ENCODE peak calls at places on chromosomes 2 and 18, in seven cellular contexts. G, D, M, Q, B, Y and T are unnamed samples.

GRCh38 chr2:60589093-60589492 is 35.6 kb upstream of the BCL11A start:
- DNase-seq in G (no peak), D (no peak), M (no peak), Q (no peak), B (no peak), Y (no peak), T (no peak)

GRCh38 chr2:107112561-107112960 is 226.6 kb upstream of the ST6GAL2 start:
- DNase-seq in G (no peak), D (no peak), M (no peak), Q (no peak), B (no peak), Y (no peak), T (no peak)

GRCh38 chr18:3910507-3910906 is 460.5 kb downstream of the TGIF1 start:
- DNase-seq in G (no peak), D (no peak), M (no peak), Q (peak), B (no peak), Y (no peak), T (no peak)

GRCh38 chr2:172693037-172693436 is 42.6 kb upstream of the RAPGEF4 start:
- DNase-seq in G (peak), D (peak), M (peak), Q (peak), B (no peak), Y (peak), T (peak)

GRCh38 chr18:35477497-35477896 is 20.3 kb downstream of the INO80C start:
- DNase-seq in G (no peak), D (no peak), M (no peak), Q (no peak), B (no peak), Y (no peak), T (no peak)

GRCh38 chr2:236281423-236281822 is 17.2 kb upstream of the ASB18 start:
- DNase-seq in G (no peak), D (no peak), M (no peak), Q (no peak), B (no peak), Y (no peak), T (no peak)

GRCh38 chr18:55489742-55490055 is 98.3 kb downstream of the TCF4 start:
- DNase-seq in G (no peak), D (no peak), M (no peak), Q (peak), B (no peak), Y (no peak), T (no peak)

GRCh38 chr2:147649288-147649687 is 195.5 kb upstream of the ACVR2A start:
- DNase-seq in G (no peak), D (no peak), M (no peak), Q (no peak), B (no peak), Y (no peak), T (no peak)

GRCh38 chr2:3008551-3009498 is 368.8 kb downstream of the EIPR1 start:
- DNase-seq in G (no peak), D (no peak), M (no peak), Q (no peak), B (no peak), Y (no peak), T (no peak)

GRCh38 chr18:2571200-2572143 is at the start of the genes METTL4 and NDC80:
- DNase-seq in G (peak), D (peak), M (peak), Q (peak), B (peak), Y (peak), T (peak)

DNA sequence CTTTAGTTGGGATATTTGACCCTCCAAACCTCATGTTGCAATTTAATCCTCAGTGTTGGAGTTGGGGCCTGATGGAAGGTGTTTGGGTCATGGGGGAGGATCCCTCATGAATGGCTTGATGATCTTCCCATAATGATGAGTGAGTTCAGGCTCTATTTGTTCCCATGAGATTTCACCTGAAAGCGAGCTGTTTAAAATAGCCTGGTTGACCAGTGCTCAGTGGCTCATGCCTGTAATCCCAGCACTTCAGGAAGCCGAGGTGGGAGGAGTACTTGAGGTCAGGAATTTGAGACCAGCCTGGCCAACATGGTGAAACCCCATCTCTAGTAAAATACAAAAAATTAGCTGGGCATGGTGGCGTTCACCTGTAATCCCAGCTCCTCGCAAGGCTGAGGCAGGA is 14.9 kb upstream of the PSME4 start:
- DNase-seq in G (no peak), D (no peak), M (no peak), Q (no peak), B (no peak), Y (no peak), T (no peak)
- TF ChIP-seq CTCF in G (no peak), D (no peak), M (no peak), Q (no peak), B (no peak), Y (no peak), T (no peak)

DNA sequence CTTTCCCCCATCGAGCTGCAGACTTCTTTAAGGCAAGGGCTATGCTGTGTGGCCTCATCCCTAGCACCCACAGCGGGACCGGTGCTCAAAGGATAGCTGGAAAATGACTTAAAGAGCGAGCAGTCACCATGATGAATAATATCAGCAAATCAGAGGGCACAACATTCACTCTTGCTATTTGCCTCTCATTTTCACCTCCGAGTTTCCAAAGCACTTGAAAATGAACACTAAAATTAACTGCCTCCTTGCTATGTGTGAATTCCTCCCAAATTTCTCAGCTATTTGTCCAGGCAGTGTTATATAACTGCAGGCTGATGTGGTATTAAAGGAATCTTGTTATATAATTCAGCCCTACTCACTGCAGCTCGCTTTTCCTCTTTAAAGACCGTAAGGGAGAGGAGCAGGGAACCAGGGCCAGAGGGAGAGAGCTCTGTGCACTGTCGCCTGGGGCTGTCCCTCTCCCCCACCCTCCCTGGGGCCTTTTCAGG is 1.5 kb downstream of the CYS1 start:
- DNase-seq in G (no peak), D (no peak), M (no peak), Q (no peak), B (no peak), Y (peak), T (no peak)
- H3K4me3 ChIP-seq in G (peak), D (peak), M (peak), Q (no peak), B (peak), Y (peak), T (peak)

DNA sequence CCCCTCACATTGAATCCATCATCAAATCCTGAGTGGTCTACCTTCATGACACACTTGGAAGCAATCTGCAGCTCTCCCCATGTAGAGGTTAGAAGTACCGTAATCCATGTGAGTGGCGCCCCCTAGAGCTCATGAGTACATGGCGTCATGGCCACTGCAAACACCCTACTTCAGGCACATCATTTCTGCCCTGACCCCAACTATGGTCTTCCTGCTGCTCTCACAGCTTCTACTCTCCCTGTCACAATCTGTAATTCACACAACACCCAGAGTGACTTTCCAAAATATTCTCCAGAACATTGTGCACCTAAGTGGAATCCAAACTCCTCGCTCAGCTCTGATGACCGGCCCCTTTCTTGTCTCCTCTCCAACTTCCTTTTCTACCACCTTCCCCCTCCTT is 141.9 kb downstream of the ANKRD44 start:
- DNase-seq in G (peak), D (peak), M (peak), Q (peak), B (no peak), Y (peak), T (peak)
- TF ChIP-seq CTCF in G (peak), D (peak), M (peak), Q (peak), B (peak), Y (peak), T (peak)

DNA sequence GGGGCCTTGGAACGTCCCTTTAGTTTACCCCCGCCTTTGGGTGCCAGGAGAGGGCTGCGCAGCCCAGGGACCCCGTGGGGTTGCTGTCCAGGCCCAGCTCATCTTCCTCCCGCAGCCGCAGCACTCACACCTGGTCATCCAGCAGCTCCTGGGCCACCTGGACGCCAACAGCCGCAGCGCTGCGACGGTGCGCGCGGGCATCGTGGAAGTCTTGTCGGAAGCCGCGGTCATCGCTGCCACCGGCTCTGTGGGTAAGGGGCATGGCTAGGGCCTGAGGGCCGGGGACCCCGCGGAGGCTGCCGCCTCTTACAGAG is 37.2 kb downstream of the POMC start:
- DNase-seq in G (no peak), D (no peak), M (no peak), Q (no peak), B (peak), Y (no peak), T (no peak)
- H3K4me3 ChIP-seq in G (peak), D (peak), M (peak), Q (no peak), B (no peak), Y (no peak), T (no peak)